ENCODE peak calls at places on chromosomes 13 and 19, in five cellular contexts. O is uterus; Z is heart right ventricle; E is Jurkat, Clone E6-1; Y is AG04449. S is an unnamed sample.
A peak's percentile ranks its signal among the peaks of the same experiment; 100 is the strongest.

GRCh38 chr19:8451885-8452284 is 7.1 kb downstream of the HNRNPM start:
- DNase-seq in O (no peak), Z (no peak), E (no peak), Y (no peak), S (peak; percentile 76)

GRCh38 chr13:73943137-73943964 is 190.9 kb downstream of the KLF12 start:
- DNase-seq in O (no peak), Z (no peak), E (no peak), Y (no peak), S (no peak)

GRCh38 chr19:51799998-51800848 is 5.3 kb downstream of the FPR3 start:
- DNase-seq in O (peak; percentile 57), Z (peak; percentile 69), E (no peak), Y (no peak), S (no peak)

GRCh38 chr13:45783346-45784043 is 68.1 kb downstream of the SIAH3 start:
- DNase-seq in O (no peak), Z (no peak), E (no peak), Y (no peak), S (no peak)

GRCh38 chr13:50887153-50887552 is 22.4 kb upstream of the RNASEH2B start:
- DNase-seq in O (no peak), Z (no peak), E (no peak), Y (no peak), S (no peak)

GRCh38 chr19:5967994-5968430 is 9.9 kb downstream of the RANBP3 start:
- DNase-seq in O (peak; percentile 64), Z (no peak), E (peak; percentile 57), Y (no peak), S (peak; percentile 63)

GRCh38 chr13:30529085-30529815 is 63.5 kb upstream of the HMGB1 start:
- DNase-seq in O (no peak), Z (no peak), E (no peak), Y (no peak), S (no peak)

GRCh38 chr13:87667686-87668085 is 3.5 kb upstream of the SLITRK5 start:
- DNase-seq in O (no peak), Z (no peak), E (no peak), Y (no peak), S (no peak)

GRCh38 chr13:20128459-20128927 is 32.4 kb downstream of the GJA3 start:
- DNase-seq in O (no peak), Z (no peak), E (no peak), Y (no peak), S (no peak)

GRCh38 chr19:49591731-49592485 is 926 bp downstream of the PRR12 start:
- DNase-seq in O (peak; percentile 51), Z (peak; percentile 46), E (peak; percentile 63), Y (no peak), S (no peak)

GRCh38 chr19:21586341-21587116 is 81.1 kb downstream of the ZNF429 start:
- DNase-seq in O (no peak), Z (peak; percentile 51), E (no peak), Y (no peak), S (no peak)

GRCh38 chr19:17282488-17283256 is 971 bp downstream of the ANKLE1 start:
- DNase-seq in O (peak; percentile 73), Z (peak; percentile 86), E (peak; percentile 44), Y (no peak), S (peak; percentile 45)

GRCh38 chr13:96229356-96229755 is 139.4 kb downstream of the HS6ST3 start:
- DNase-seq in O (no peak), Z (no peak), E (peak; percentile 35), Y (no peak), S (no peak)

GRCh38 chr13:51585696-51586095 is 1.4 kb downstream of the WDFY2 start:
- DNase-seq in O (no peak), Z (no peak), E (no peak), Y (no peak), S (no peak)

GRCh38 chr19:54355675-54356074 is 9.1 kb downstream of the LAIR1 start:
- DNase-seq in O (no peak), Z (no peak), E (no peak), Y (no peak), S (no peak)

GRCh38 chr13:98942485-98942884 is 35.4 kb downstream of the DOCK9 start:
- DNase-seq in O (no peak), Z (no peak), E (no peak), Y (no peak), S (no peak)

GRCh38 chr19:15181394-15181793 is 19.4 kb downstream of the NOTCH3 start:
- DNase-seq in O (no peak), Z (no peak), E (no peak), Y (no peak), S (no peak)

GRCh38 chr13:41919741-41920487 is 41.0 kb downstream of the VWA8 start:
- DNase-seq in O (no peak), Z (no peak), E (no peak), Y (no peak), S (no peak)

GRCh38 chr13:112760440-112760839 is 70.6 kb downstream of the ATP11A start:
- DNase-seq in O (no peak), Z (no peak), E (no peak), Y (no peak), S (no peak)

GRCh38 chr13:27783111-27783510 is 9.2 kb upstream of the GSX1 start:
- DNase-seq in O (no peak), Z (no peak), E (peak; percentile 9), Y (no peak), S (no peak)

GRCh38 chr13:59459972-59460371 is 703.8 kb downstream of the DIAPH3 start:
- DNase-seq in O (no peak), Z (no peak), E (no peak), Y (no peak), S (no peak)

GRCh38 chr13:93293716-93294115 is 67.1 kb downstream of the GPC6 start:
- DNase-seq in O (no peak), Z (no peak), E (no peak), Y (no peak), S (no peak)

GRCh38 chr13:30409911-30410704 is 12.2 kb upstream of the UBE2L5 start:
- DNase-seq in O (peak; percentile 72), Z (no peak), E (no peak), Y (no peak), S (no peak)

GRCh38 chr13:58480011-58480410 is 848.5 kb downstream of the PCDH17 start:
- DNase-seq in O (no peak), Z (no peak), E (no peak), Y (no peak), S (no peak)

GRCh38 chr13:73090116-73090811 is 31.5 kb downstream of the KLF5 start:
- DNase-seq in O (no peak), Z (no peak), E (peak; percentile 25), Y (peak; percentile 19), S (peak; percentile 97)

GRCh38 chr13:83731113-83731512 is 151.2 kb downstream of the SLITRK1 start:
- DNase-seq in O (no peak), Z (no peak), E (no peak), Y (no peak), S (no peak)

GRCh38 chr19:56253737-56254136 is 18.8 kb upstream of the EDDM13 start:
- DNase-seq in O (no peak), Z (no peak), E (peak; percentile 64), Y (peak; percentile 36), S (peak; percentile 19)

GRCh38 chr19:56291857-56292256 is 19.3 kb downstream of the EDDM13 start:
- DNase-seq in O (no peak), Z (no peak), E (no peak), Y (no peak), S (no peak)

DNA sequence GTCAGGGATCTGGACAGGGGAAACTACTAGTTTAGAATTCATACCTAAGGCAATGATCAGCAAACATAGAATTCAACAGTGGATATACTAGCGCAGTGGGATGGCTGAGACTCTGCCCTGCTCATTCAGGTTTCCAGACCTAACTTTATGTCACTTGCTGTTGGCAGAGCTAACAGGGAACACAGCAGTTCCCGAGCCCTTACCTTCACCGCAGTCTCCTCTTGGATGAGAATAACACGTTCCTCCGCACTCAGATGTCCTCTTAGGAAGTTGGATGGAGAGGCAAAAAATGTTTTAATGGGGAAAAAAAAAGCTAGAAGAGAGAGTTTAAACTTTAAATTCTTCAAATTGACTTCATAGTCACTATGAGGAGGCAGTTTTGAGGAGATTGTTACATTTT is 159.7 kb upstream of the FREM2 start:
- DNase-seq in O (no peak), Z (no peak), E (no peak), Y (no peak), S (no peak)
- H3K4me3 ChIP-seq in O (no peak overlapping the region), Z (no peak overlapping the region), E (no peak overlapping the region), Y (no peak overlapping the region), S (no peak overlapping the region)

GRCh38 chr13:94607939-94608338 is 6.3 kb downstream of the GPR180 start:
- DNase-seq in O (no peak), Z (no peak), E (no peak), Y (no peak), S (no peak)
- H3K4me3 ChIP-seq in O (no peak overlapping the region), Z (no peak overlapping the region), E (no peak overlapping the region), Y (no peak overlapping the region), S (no peak overlapping the region)

GRCh38 chr19:18389095-18389735 is 3.3 kb downstream of the GDF15 start:
- DNase-seq in O (no peak), Z (no peak), E (no peak), Y (no peak), S (no peak)
- H3K4me3 ChIP-seq in O (no peak overlapping the region), Z (no peak overlapping the region), E (no peak overlapping the region), Y (no peak overlapping the region), S (peak overlapping the region; percentile 77)

GRCh38 chr19:1856698-1857603 is 6.4 kb downstream of the KLF16 start:
- DNase-seq in O (peak; percentile 76), Z (peak; percentile 80), E (no peak), Y (no peak), S (no peak)
- H3K4me3 ChIP-seq in O (peak overlapping the region; percentile 30), Z (peak overlapping the region; percentile 57), E (peak overlapping the region; percentile 52), Y (peak overlapping the region; percentile 56), S (peak overlapping the region; percentile 39)

GRCh38 chr13:99969368-99969933 is 2.1 kb downstream of the ZIC5 start:
- DNase-seq in O (no peak), Z (no peak), E (no peak), Y (no peak), S (no peak)
- H3K4me3 ChIP-seq in O (no peak overlapping the region), Z (peak overlapping the region; percentile 44), E (peak overlapping the region; percentile 58), Y (no peak overlapping the region), S (no peak overlapping the region)

S was measured in kidney epithelial cell.